ENCODE peak calls at places on chromosomes 2 and 18, in six cellular contexts. D is activated CD4-positive, alpha-beta T cell treated with anti-CD3 and anti-CD28 coated beads, Interleukin-2, amount 50 U/mL, for 1 hour; V is posterior vena cava; E is NCI-H1436; L is HTR-8/SVneo; R is activated CD4-positive, CD25-positive, alpha-beta regulatory T cell treated with anti-CD3 and anti-CD28 coated beads, Interleukin-2, amount 50 U/mL, for 72 hours. W is an unnamed sample.
A peak's percentile ranks its signal among the peaks of the same experiment; 100 is the strongest.

GRCh38 chr2:238968616-238969394 is 120.9 kb downstream of the TWIST2 start:
- DNase-seq in D (no peak), R (no peak), E (no peak), L (no peak), V (peak; percentile 72), W (no peak)

GRCh38 chr2:189613650-189614420 is 33.2 kb upstream of the SLC40A1 start:
- DNase-seq in E (no peak), D (no peak), V (no peak), L (peak; percentile 26), R (no peak), W (no peak)

GRCh38 chr2:36562245-36562644 is 35.7 kb downstream of the FEZ2 start:
- DNase-seq in V (no peak), L (no peak), E (no peak), D (no peak), R (no peak), W (no peak)

GRCh38 chr2:145729481-145729880 is 1209.6 kb upstream of the ZEB2 start:
- DNase-seq in L (no peak), E (no peak), D (no peak), V (no peak), R (no peak), W (no peak)

GRCh38 chr2:1907849-1908533 is 163.7 kb upstream of the PXDN start:
- DNase-seq in D (no peak), R (no peak), E (no peak), V (no peak), L (no peak), W (no peak)

GRCh38 chr2:31190188-31190587 is 27.1 kb downstream of the CAPN14 start:
- DNase-seq in D (no peak), L (no peak), R (no peak), E (no peak), V (no peak), W (no peak)

GRCh38 chr2:2022941-2023586 is 278.7 kb upstream of the PXDN start:
- DNase-seq in R (no peak), D (no peak), L (no peak), V (no peak), E (no peak), W (no peak)

GRCh38 chr18:44229693-44230108 is 451.0 kb upstream of the SETBP1 start:
- DNase-seq in L (no peak), V (peak; percentile 90), E (no peak), R (no peak), D (no peak), W (no peak)

GRCh38 chr18:62925031-62925688 is 209.8 kb downstream of the PHLPP1 start:
- DNase-seq in R (no peak), D (no peak), E (no peak), V (no peak), L (no peak), W (no peak)

GRCh38 chr2:40178971-40179370 is 272.9 kb downstream of the SLC8A1 start:
- DNase-seq in E (no peak), L (no peak), R (no peak), D (no peak), V (no peak), W (no peak)

GRCh38 chr2:45272549-45273245 is 263.4 kb upstream of the SIX2 start:
- DNase-seq in E (no peak), D (no peak), L (no peak), R (no peak), V (no peak), W (no peak)

GRCh38 chr2:74206180-74206688 is 7.8 kb downstream of the MTHFD2 start:
- DNase-seq in L (peak; percentile 64), R (peak; percentile 60), E (no peak), D (no peak), V (no peak), W (no peak)

GRCh38 chr2:188452084-188452483 is 160.4 kb downstream of the GULP1 start:
- DNase-seq in L (no peak), R (no peak), V (no peak), D (no peak), E (no peak), W (no peak)

GRCh38 chr2:191758420-191759199 is 80.7 kb downstream of the NABP1 start:
- DNase-seq in D (peak; percentile 44), L (peak; percentile 88), E (peak; percentile 57), R (peak; percentile 56), V (no peak), W (no peak)

GRCh38 chr2:154400891-154401290 is 297.6 kb upstream of the KCNJ3 start:
- DNase-seq in E (no peak), V (no peak), L (no peak), D (no peak), R (no peak), W (no peak)

GRCh38 chr2:80102026-80102425 is 202.5 kb downstream of the LRRTM1 start:
- DNase-seq in E (no peak), D (no peak), L (no peak), R (no peak), V (no peak), W (no peak)

GRCh38 chr2:230905448-230906430 is 19.3 kb downstream of the GPR55 start:
- DNase-seq in E (no peak), R (peak; percentile 67), D (peak; percentile 77), L (no peak), V (peak; percentile 74), W (peak; percentile 60)

GRCh38 chr2:23385748-23386421 is 906 bp downstream of the KLHL29 start:
- DNase-seq in E (no peak), R (no peak), D (no peak), V (no peak), L (peak; percentile 41), W (no peak)

GRCh38 chr2:239035361-239035814 is 187.5 kb downstream of the TWIST2 start:
- DNase-seq in L (peak; percentile 80), R (peak; percentile 78), E (peak; percentile 4), D (peak; percentile 66), V (peak; percentile 88), W (no peak)

GRCh38 chr2:128320609-128321420 is 2.1 kb upstream of the HS6ST1 start:
- DNase-seq in D (no peak), V (peak; percentile 76), R (peak; percentile 27), L (no peak), E (no peak), W (no peak)

GRCh38 chr2:29295843-29296242 is 180.6 kb downstream of the CLIP4 start:
- DNase-seq in D (no peak), V (no peak), E (no peak), R (no peak), L (peak; percentile 36), W (no peak)